ENCODE peak calls at places on chromosomes 16 and 17, in eight cellular contexts. X is cardiac fibroblast, D is cardiac muscle cell, U is mucosa of descending colon, S is GM13976, L is body of pancreas, E is ascending aorta, G is esophagus squamous epithelium. O is an unnamed sample.

GRCh38 chr17:913207-913606 is 66.4 kb downstream of the NXN start:
- DNase-seq in D (no peak), X (no peak), L (no peak), G (no peak), U (no peak), S (no peak), E (no peak), O (no peak)

GRCh38 chr16:4800290-4801041 is 2.0 kb downstream of the ROGDI start:
- DNase-seq in L (peak), D (no peak), E (no peak), U (peak), G (no peak), X (no peak), S (peak), O (peak)

GRCh38 chr16:75116081-75116910 is at the start of gene LDHD:
- DNase-seq in X (peak), D (peak), E (peak), S (no peak), L (peak), G (no peak), U (peak), O (no peak)

GRCh38 chr16:71788578-71788977 is 20.1 kb downstream of the AP1G1 start:
- DNase-seq in D (no peak), U (no peak), S (no peak), E (no peak), X (no peak), G (no peak), L (no peak), O (no peak)

GRCh38 chr17:65536573-65537342 is 24.7 kb downstream of the AXIN2 start:
- DNase-seq in U (no peak), L (no peak), E (no peak), D (no peak), G (no peak), S (no peak), X (no peak), O (no peak)

GRCh38 chr16:73037331-73037745 is 10.6 kb downstream of the ZFHX3 start:
- DNase-seq in X (no peak), L (no peak), S (peak), E (no peak), D (peak), U (no peak), G (no peak), O (no peak)

GRCh38 chr16:22161999-22162657 is at the start of gene SDR42E2:
- DNase-seq in S (peak), U (peak), D (peak), L (peak), G (no peak), X (no peak), E (no peak), O (peak)

GRCh38 chr17:33233855-33234228 is 59.3 kb downstream of the ASIC2 start:
- DNase-seq in U (no peak), D (no peak), E (no peak), X (no peak), S (no peak), G (no peak), L (no peak), O (no peak)

GRCh38 chr16:71460246-71460645 is 1.8 kb downstream of the ZNF23 start:
- DNase-seq in E (no peak), G (no peak), X (peak), L (no peak), D (no peak), U (no peak), S (no peak), O (no peak)

DNA sequence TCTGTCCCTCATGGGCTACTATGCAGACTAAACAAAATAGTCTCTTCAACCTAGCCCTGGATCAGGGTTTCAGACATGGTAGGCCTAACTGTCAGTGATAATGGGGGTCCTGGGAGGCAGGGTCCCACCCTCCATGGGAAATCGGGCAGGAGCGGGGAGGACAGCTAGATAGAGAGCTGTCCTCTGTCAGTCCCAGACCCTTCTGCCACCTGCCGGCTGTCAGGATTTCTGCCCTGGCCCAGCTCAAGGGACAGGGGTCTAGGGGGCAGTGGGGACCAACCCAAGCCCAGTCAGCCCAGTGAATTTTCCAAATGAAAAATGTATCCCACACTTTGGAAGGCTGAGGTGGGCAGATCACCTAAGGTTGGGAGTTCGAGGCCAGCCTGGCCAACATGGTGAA is 5.3 kb downstream of the CA7 start:
- DNase-seq in G (no peak), X (no peak), D (no peak), U (no peak), E (peak), S (no peak), L (no peak), O (no peak)
- TF ChIP-seq CTCF in G (no peak), X (no peak), D (no peak), U (no peak), E (no peak), S (no peak), L (no peak), O (no peak)

GRCh38 chr16:46884513-46885293 is 541 bp downstream of the GPT2 start:
- DNase-seq in S (no peak), G (no peak), U (peak), D (peak), X (peak), L (peak), E (no peak), O (peak)
- TF ChIP-seq CTCF in S (no peak), G (no peak), U (no peak), D (no peak), X (no peak), L (no peak), E (peak), O (no peak)

GRCh38 chr17:45113424-45113754 is 18.9 kb downstream of the PLCD3 start:
- DNase-seq in U (no peak), D (no peak), L (no peak), S (no peak), E (no peak), X (no peak), G (no peak), O (no peak)

GRCh38 chr17:45112559-45113423 is 19.5 kb downstream of the PLCD3 start:
- DNase-seq in X (no peak), G (no peak), S (no peak), E (no peak), U (no peak), D (no peak), L (no peak), O (no peak)

GRCh38 chr17:45111838-45112237 is 20.5 kb downstream of the PLCD3 start:
- DNase-seq in L (no peak), U (no peak), X (no peak), D (no peak), E (no peak), S (no peak), G (no peak), O (no peak)

GRCh38 chr17:45108595-45109521 is 23.5 kb downstream of the PLCD3 start:
- DNase-seq in L (no peak), G (no peak), E (no peak), S (no peak), U (no peak), D (no peak), X (no peak), O (no peak)

DNA sequence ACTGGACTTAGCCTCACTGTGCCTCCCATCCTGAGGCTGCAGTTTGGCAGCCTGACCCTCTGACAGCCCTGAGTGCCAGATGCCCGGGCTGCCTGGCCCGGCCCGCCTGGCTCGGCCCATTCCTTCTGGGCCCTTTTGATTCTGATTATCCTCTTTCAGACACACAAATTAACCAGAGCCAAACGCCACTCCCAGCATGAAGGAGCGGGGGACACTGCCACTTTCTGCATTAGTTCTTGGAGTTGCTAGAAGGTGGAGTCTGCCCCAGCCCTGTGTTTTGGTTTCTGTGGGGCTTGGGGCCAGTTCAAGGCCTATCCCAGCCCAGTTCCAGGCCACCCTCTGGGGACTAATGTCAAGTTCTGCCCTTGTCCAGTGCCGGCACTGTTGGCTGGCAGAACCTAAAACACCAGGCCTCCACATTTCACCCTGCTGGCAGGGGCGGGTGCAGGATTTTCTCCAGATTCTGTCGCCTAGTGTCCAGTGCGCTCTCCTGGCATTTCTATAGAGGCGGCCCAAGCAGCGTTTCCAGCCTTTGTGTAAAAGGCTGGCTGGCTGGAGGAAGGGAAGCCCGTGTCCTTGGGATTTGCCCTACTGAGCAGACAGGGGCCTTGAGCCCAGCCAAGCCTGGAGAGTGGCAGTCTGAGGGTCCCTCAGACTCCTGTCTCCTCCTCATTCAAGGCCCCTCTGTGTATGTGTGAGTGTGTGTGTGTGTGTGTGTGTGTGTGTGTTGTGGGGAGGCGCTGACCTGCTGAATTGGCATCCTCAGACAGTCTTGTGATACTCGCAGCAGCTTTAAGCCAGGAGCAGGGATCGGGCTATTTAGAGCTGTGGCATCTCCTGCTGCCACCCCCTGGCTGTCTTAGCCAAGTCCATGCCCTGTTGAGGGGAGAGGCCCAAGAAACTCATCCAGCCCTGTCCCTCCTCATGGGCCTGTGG is 21.4 kb downstream of the PLCD3 start:
- DNase-seq in X (no peak), S (no peak), L (no peak), D (peak), U (no peak), G (no peak), E (no peak), O (no peak)
- TF ChIP-seq CTCF in X (no peak), S (no peak), L (no peak), D (no peak), U (no peak), G (no peak), E (no peak), O (no peak)

DNA sequence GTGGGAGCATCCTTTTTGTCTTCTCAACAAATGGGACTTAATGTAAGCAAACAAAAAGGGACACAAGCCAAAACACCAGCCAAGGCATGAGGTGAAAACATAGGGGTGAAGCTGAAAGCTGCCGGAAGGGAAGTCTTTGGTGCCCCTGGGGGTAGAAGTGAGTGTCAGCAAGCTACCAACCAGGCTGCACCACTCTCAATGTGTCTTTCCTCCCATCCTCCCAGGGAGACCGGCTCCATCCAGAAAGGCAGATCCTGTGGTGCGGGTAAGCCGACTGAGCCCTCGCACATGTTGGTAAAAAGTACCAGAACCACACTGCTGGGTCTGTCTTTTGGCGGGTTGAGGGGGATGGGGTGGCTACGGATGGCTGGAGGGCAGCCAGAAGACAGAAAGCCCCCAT is 52.0 kb upstream of the SREBF1 start:
- DNase-seq in G (no peak), D (no peak), X (no peak), U (no peak), L (no peak), S (no peak), E (no peak), O (no peak)
- TF ChIP-seq CTCF in G (no peak), D (no peak), X (peak), U (no peak), L (no peak), S (no peak), E (no peak), O (peak)

O was measured in glutamatergic neuron.